ENCODE peak calls at places on chromosomes 13 and 19, in eight cellular contexts. P, Z, T, Y, M, F, R and Q are unnamed samples.
A peak's percentile ranks its signal among the peaks of the same experiment; 100 is the strongest.

GRCh38 chr13:40789275-40790231 is at the start of gene SLC25A15:
- DNase-seq in P (peak; percentile 81), Z (peak; percentile 88), T (peak; percentile 83), Y (peak; percentile 84), M (peak; percentile 67), F (peak; percentile 63), R (peak; percentile 44), Q (peak; percentile 85)

GRCh38 chr13:43167058-43167457 is 143.7 kb downstream of the DNAJC15 start:
- DNase-seq in P (no peak), Z (no peak), T (no peak), Y (no peak), M (no peak), F (no peak), R (no peak), Q (no peak)

GRCh38 chr19:33064778-33065550 is at the start of gene RHPN2:
- DNase-seq in P (peak; percentile 66), Z (peak; percentile 73), T (no peak), Y (peak; percentile 70), M (peak; percentile 11), F (no peak), R (no peak), Q (no peak)

GRCh38 chr13:29847501-29847983 is 2.9 kb downstream of the UBL3 start:
- DNase-seq in P (peak; percentile 46), Z (peak; percentile 31), T (no peak), Y (no peak), M (no peak), F (peak; percentile 45), R (no peak), Q (no peak)

GRCh38 chr13:86882107-86882506 is 789.1 kb upstream of the SLITRK5 start:
- DNase-seq in P (no peak), Z (no peak), T (no peak), Y (no peak), M (no peak), F (no peak), R (no peak), Q (no peak)

GRCh38 chr19:56141416-56141992 is 417 bp downstream of the ZNF444 start:
- DNase-seq in P (no peak), Z (peak; percentile 32), T (peak; percentile 76), Y (no peak), M (peak; percentile 21), F (no peak), R (no peak), Q (no peak)

GRCh38 chr19:20238025-20238623 is 71.1 kb downstream of the ZNF486 start:
- DNase-seq in P (no peak), Z (peak; percentile 95), T (peak; percentile 97), Y (peak; percentile 90), M (peak; percentile 84), F (peak; percentile 80), R (peak; percentile 94), Q (peak; percentile 86)

GRCh38 chr19:49348305-49349188 is 13.3 kb downstream of the CD37 start:
- DNase-seq in P (no peak), Z (no peak), T (no peak), Y (no peak), M (no peak), F (no peak), R (no peak), Q (no peak)

GRCh38 chr13:112722433-112723250 is 32.8 kb downstream of the ATP11A start:
- DNase-seq in P (peak; percentile 77), Z (peak; percentile 84), T (no peak), Y (no peak), M (no peak), F (peak; percentile 96), R (no peak), Q (no peak)

GRCh38 chr19:42086188-42086736 is 10.3 kb downstream of the ZNF574 start:
- DNase-seq in P (no peak), Z (no peak), T (no peak), Y (no peak), M (no peak), F (no peak), R (no peak), Q (no peak)

GRCh38 chr13:52845766-52846566 is 2.5 kb downstream of the PCDH8 start:
- DNase-seq in P (no peak), Z (peak; percentile 23), T (no peak), Y (peak; percentile 21), M (no peak), F (no peak), R (no peak), Q (no peak)

GRCh38 chr13:106586764-106587163 is 18.8 kb upstream of the ARGLU1 start:
- DNase-seq in P (no peak), Z (no peak), T (no peak), Y (no peak), M (no peak), F (no peak), R (no peak), Q (no peak)

GRCh38 chr13:95420501-95420900 is 119.2 kb upstream of the ABCC4 start:
- DNase-seq in P (no peak), Z (no peak), T (no peak), Y (no peak), M (no peak), F (no peak), R (no peak), Q (no peak)

GRCh38 chr13:24035411-24035810 is 125.1 kb upstream of the SPATA13 start:
- DNase-seq in P (peak; percentile 52), Z (peak; percentile 48), T (no peak), Y (no peak), M (no peak), F (no peak), R (no peak), Q (no peak)

GRCh38 chr13:78674638-78675037 is 15.7 kb upstream of the OBI1 start:
- DNase-seq in P (no peak), Z (no peak), T (no peak), Y (no peak), M (no peak), F (no peak), R (no peak), Q (no peak)

GRCh38 chr13:46341112-46341711 is 45.8 kb downstream of the RUBCNL start:
- DNase-seq in P (peak; percentile 56), Z (no peak), T (no peak), Y (no peak), M (no peak), F (peak; percentile 58), R (no peak), Q (no peak)

GRCh38 chr13:20822406-20822805 is 48.6 kb upstream of the EEF1AKMT1 start:
- DNase-seq in P (no peak), Z (no peak), T (no peak), Y (no peak), M (no peak), F (no peak), R (no peak), Q (no peak)

GRCh38 chr13:24894972-24895300 is 131.0 kb downstream of the RNF17 start:
- DNase-seq in P (no peak), Z (no peak), T (no peak), Y (no peak), M (no peak), F (no peak), R (no peak), Q (no peak)

GRCh38 chr19:46639356-46640061 is 3.5 kb upstream of the GNG8 start:
- DNase-seq in P (no peak), Z (peak; percentile 22), T (peak; percentile 30), Y (peak; percentile 64), M (no peak), F (peak; percentile 24), R (no peak), Q (no peak)

GRCh38 chr13:98173431-98173921 is 3.6 kb downstream of the RNF113B start:
- DNase-seq in P (peak; percentile 18), Z (peak; percentile 51), T (no peak), Y (no peak), M (no peak), F (peak; percentile 100), R (no peak), Q (peak; percentile 44)

DNA sequence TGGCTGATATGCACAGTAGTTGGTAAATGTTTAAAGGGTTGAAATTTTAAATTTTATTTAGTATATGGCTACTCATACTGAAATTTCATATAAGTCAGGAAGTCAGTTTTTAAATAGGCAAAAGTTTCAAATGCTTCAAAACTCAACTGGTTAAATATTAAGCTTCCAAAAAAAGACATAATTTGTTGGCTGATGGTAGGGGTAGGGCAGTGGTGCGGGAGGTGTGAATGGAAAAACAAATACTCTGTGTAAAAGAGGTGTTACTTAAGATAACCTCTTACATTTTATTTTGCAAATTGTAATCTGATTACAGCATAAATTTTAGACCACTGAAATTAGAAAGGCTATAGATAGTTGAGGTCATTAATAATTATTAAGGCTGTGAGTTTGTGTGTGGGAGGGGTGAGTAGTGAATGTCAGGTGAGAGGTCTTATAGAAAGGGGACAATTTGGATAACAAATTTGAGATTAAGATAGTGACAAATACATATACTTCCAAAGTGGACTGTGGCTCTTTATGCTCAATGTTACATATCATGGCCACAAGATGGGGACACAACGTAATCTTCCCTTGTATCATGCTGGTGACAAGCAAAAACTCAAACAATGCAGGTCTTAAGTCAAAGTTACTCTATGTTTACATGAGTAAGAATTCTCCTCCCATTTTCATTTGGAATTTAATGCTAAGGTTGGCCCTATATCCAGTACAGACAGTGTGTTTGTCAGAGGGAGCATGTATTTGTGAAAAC is 36.6 kb upstream of the OXGR1 start:
- DNase-seq in P (peak; percentile 60), Z (no peak), T (no peak), Y (no peak), M (no peak), F (peak; percentile 52), R (no peak), Q (no peak)
- TF ChIP-seq CTCF in P (peak; percentile 58), Z (no peak), T (peak; percentile 32), Y (no peak), M (no peak), F (peak; percentile 44), R (peak; percentile 33), Q (no peak)

GRCh38 chr19:31583148-31583547 is 233.9 kb upstream of the TSHZ3 start:
- DNase-seq in P (no peak), Z (no peak), T (no peak), Y (no peak), M (no peak), F (no peak), R (no peak), Q (no peak)
- H3K27ac ChIP-seq in P (no peak overlapping the region), Z (no peak overlapping the region), T (no peak overlapping the region), Y (no peak overlapping the region), M (no peak overlapping the region), F (no peak overlapping the region), R (no peak overlapping the region), Q (no peak overlapping the region)

GRCh38 chr13:19154843-19155242 is 26.8 kb downstream of the TUBA3C start:
- DNase-seq in P (no peak), Z (no peak), T (no peak), Y (no peak), M (no peak), F (no peak), R (no peak), Q (no peak)
- TF ChIP-seq CTCF in P (no peak), Z (no peak), T (no peak), Y (no peak), M (no peak), F (no peak), R (no peak), Q (no peak)

DNA sequence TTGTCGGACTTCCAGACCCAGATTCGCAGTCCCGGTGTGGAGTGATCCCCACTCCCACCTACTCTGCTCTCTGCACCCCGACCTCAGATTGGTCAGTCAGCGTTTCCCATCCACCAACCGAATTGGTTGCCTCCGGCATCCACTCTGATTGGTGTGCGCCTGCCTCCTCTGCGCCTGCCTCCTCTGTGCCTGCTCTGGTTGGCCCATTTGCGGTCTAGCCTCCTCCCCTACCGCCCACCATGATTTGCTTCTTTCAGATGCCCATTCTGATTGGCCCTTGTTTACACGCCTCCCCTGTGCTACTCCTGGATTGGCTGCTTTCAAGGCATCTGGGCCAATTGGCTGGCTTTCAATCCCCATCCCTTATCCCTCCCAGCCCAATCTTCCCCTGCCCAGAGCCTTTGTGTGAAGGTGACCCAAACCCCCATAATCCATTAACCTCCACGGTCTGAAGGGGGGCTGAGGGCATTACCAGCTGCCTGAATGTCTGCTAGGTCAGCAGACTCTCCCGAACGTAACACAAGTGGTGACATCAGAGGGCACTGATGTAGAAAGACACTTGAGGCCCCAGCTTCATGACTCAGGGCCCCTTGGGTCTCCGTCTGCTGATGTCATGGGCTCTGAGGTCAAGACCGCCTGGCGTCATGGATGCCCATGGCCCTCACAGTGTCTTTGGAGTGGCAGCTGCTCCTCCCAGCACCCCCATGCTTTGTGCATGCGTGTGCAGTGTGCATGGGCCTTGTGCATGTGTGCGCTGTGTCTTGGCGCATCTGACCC is 80.5 kb downstream of the MAP4K1 start:
- DNase-seq in P (no peak), Z (no peak), T (no peak), Y (no peak), M (no peak), F (no peak), R (no peak), Q (no peak)
- H3K27ac ChIP-seq in P (no peak overlapping the region), Z (no peak overlapping the region), T (no peak overlapping the region), Y (no peak overlapping the region), M (no peak overlapping the region), F (no peak overlapping the region), R (no peak overlapping the region), Q (peak overlapping the region; percentile 60)